ENCODE peak calls at places on chromosome 21, in four cellular contexts. One of them, this sample, is unnamed.

GRCh38 chr21:26041441-26042180 is 129.0 kb downstream of the APP start:
- DNase-seq in body of pancreas: no peak
- DNase-seq in H1: no peak
- DNase-seq in lower lobe of right lung: no peak
- DNase-seq in this sample: peak; percentile 76

GRCh38 chr21:28177008-28177603 is 815.6 kb downstream of the LTN1 start:
- DNase-seq in H1: no peak
- DNase-seq in body of pancreas: no peak
- DNase-seq in lower lobe of right lung: no peak
- DNase-seq in this sample: no peak

GRCh38 chr21:37220433-37220980 is 46.6 kb downstream of the VPS26C start:
- DNase-seq in H1: no peak
- DNase-seq in body of pancreas: peak; percentile 23
- DNase-seq in lower lobe of right lung: no peak
- DNase-seq in this sample: no peak

GRCh38 chr21:41952568-41953248 is 1.1 kb downstream of the C2CD2 start:
- DNase-seq in H1: no peak
- DNase-seq in lower lobe of right lung: no peak
- DNase-seq in body of pancreas: no peak
- DNase-seq in this sample: no peak

GRCh38 chr21:28492127-28492526 is 500.6 kb downstream of the LTN1 start:
- DNase-seq in lower lobe of right lung: no peak
- DNase-seq in H1: no peak
- DNase-seq in body of pancreas: no peak
- DNase-seq in this sample: no peak

GRCh38 chr21:15170614-15171013 is 105.8 kb upstream of the NRIP1 start:
- DNase-seq in H1: no peak
- DNase-seq in body of pancreas: no peak
- DNase-seq in lower lobe of right lung: no peak
- DNase-seq in this sample: no peak

GRCh38 chr21:36549470-36549869 is 69.5 kb upstream of the CLDN14 start:
- DNase-seq in H1: peak; percentile 41
- DNase-seq in lower lobe of right lung: no peak
- DNase-seq in body of pancreas: no peak
- DNase-seq in this sample: no peak

GRCh38 chr21:25501996-25502665 is 105.2 kb downstream of the MRPL39 start:
- DNase-seq in lower lobe of right lung: no peak
- DNase-seq in body of pancreas: peak; percentile 12
- DNase-seq in H1: no peak
- DNase-seq in this sample: no peak

GRCh38 chr21:38639782-38640750 is 141.8 kb upstream of the ERG start:
- DNase-seq in body of pancreas: no peak
- DNase-seq in H1: no peak
- DNase-seq in lower lobe of right lung: no peak
- DNase-seq in this sample: no peak

GRCh38 chr21:35014302-35015044 is 34.6 kb downstream of the RUNX1 start:
- DNase-seq in H1: no peak
- DNase-seq in lower lobe of right lung: no peak
- DNase-seq in body of pancreas: no peak
- DNase-seq in this sample: peak; percentile 39

GRCh38 chr21:35635261-35635660 is 425.1 kb downstream of the SETD4 start:
- DNase-seq in lower lobe of right lung: no peak
- DNase-seq in body of pancreas: no peak
- DNase-seq in H1: no peak
- DNase-seq in this sample: peak; percentile 67

GRCh38 chr21:14968029-14968428 is 96.8 kb downstream of the NRIP1 start:
- DNase-seq in H1: no peak
- DNase-seq in lower lobe of right lung: no peak
- DNase-seq in body of pancreas: no peak
- DNase-seq in this sample: peak; percentile 25

GRCh38 chr21:46603228-46603627 is 1.7 kb downstream of the S100B start:
- DNase-seq in lower lobe of right lung: no peak
- DNase-seq in H1: no peak
- DNase-seq in body of pancreas: no peak
- DNase-seq in this sample: no peak

GRCh38 chr21:39874759-39875158 is 7.5 kb downstream of the PCP4 start:
- DNase-seq in lower lobe of right lung: no peak
- DNase-seq in H1: no peak
- DNase-seq in body of pancreas: no peak
- DNase-seq in this sample: no peak

GRCh38 chr21:38597436-38597835 is 99.2 kb upstream of the ERG start:
- DNase-seq in body of pancreas: no peak
- DNase-seq in lower lobe of right lung: no peak
- DNase-seq in H1: no peak
- DNase-seq in this sample: peak; percentile 13

GRCh38 chr21:29299046-29299905 is 554 bp downstream of the BACH1 start:
- DNase-seq in body of pancreas: peak; percentile 66
- DNase-seq in H1: no peak
- DNase-seq in lower lobe of right lung: peak; percentile 81
- DNase-seq in this sample: peak; percentile 55

GRCh38 chr21:42395910-42396625 is at the start of gene TMPRSS3:
- DNase-seq in H1: no peak
- DNase-seq in lower lobe of right lung: peak; percentile 62
- DNase-seq in body of pancreas: peak; percentile 32
- DNase-seq in this sample: peak; percentile 85

GRCh38 chr21:42525228-42525604 is 11.6 kb downstream of the SLC37A1 start:
- DNase-seq in body of pancreas: no peak
- DNase-seq in lower lobe of right lung: no peak
- DNase-seq in H1: peak; percentile 58
- DNase-seq in this sample: no peak

GRCh38 chr21:37700641-37701202 is 215.5 kb downstream of the KCNJ6 start:
- DNase-seq in lower lobe of right lung: no peak
- DNase-seq in body of pancreas: peak; percentile 69
- DNase-seq in H1: peak; percentile 48
- DNase-seq in this sample: peak; percentile 88

GRCh38 chr21:37899141-37899540 is 17.1 kb downstream of the KCNJ6 start:
- DNase-seq in lower lobe of right lung: no peak
- DNase-seq in body of pancreas: no peak
- DNase-seq in H1: no peak
- DNase-seq in this sample: no peak

GRCh38 chr21:35020902-35021301 is 28.2 kb downstream of the RUNX1 start:
- DNase-seq in H1: no peak
- DNase-seq in lower lobe of right lung: no peak
- DNase-seq in body of pancreas: no peak
- DNase-seq in this sample: no peak

GRCh38 chr21:42083361-42083690 is 12.2 kb downstream of the UMODL1 start:
- DNase-seq in lower lobe of right lung: no peak
- DNase-seq in body of pancreas: no peak
- DNase-seq in H1: no peak
- DNase-seq in this sample: no peak

GRCh38 chr21:26918318-26919065 is 48.4 kb downstream of the ADAMTS5 start:
- DNase-seq in lower lobe of right lung: no peak
- DNase-seq in H1: no peak
- DNase-seq in body of pancreas: no peak
- DNase-seq in this sample: peak; percentile 13

GRCh38 chr21:25983745-25984144 is 186.8 kb downstream of the APP start:
- DNase-seq in lower lobe of right lung: no peak
- DNase-seq in body of pancreas: peak; percentile 36
- DNase-seq in H1: no peak
- DNase-seq in this sample: no peak

GRCh38 chr21:25298512-25299491 is 308.5 kb downstream of the MRPL39 start:
- DNase-seq in H1: no peak
- DNase-seq in lower lobe of right lung: no peak
- DNase-seq in body of pancreas: no peak
- DNase-seq in this sample: no peak

GRCh38 chr21:42471716-42472330 is 24.2 kb downstream of the RSPH1 start:
- DNase-seq in H1: no peak
- DNase-seq in lower lobe of right lung: no peak
- DNase-seq in body of pancreas: no peak
- DNase-seq in this sample: no peak

GRCh38 chr21:36703626-36704280 is 4.8 kb downstream of the SIM2 start:
- DNase-seq in lower lobe of right lung: no peak
- DNase-seq in H1: peak; percentile 55
- DNase-seq in body of pancreas: no peak
- DNase-seq in this sample: no peak

GRCh38 chr21:38716942-38717341 is 88.8 kb upstream of the ETS2 start:
- DNase-seq in lower lobe of right lung: no peak
- DNase-seq in H1: no peak
- DNase-seq in body of pancreas: no peak
- DNase-seq in this sample: peak; percentile 15

GRCh38 chr21:35266546-35266945 is 217.4 kb upstream of the RUNX1 start:
- DNase-seq in H1: no peak
- DNase-seq in body of pancreas: no peak
- DNase-seq in lower lobe of right lung: no peak
- DNase-seq in this sample: no peak

GRCh38 chr21:26409735-26410134 is 163.4 kb downstream of the CYYR1 start:
- DNase-seq in body of pancreas: no peak
- DNase-seq in lower lobe of right lung: no peak
- DNase-seq in H1: no peak
- DNase-seq in this sample: no peak

GRCh38 chr21:39022901-39023693 is 160.2 kb downstream of the PSMG1 start:
- DNase-seq in H1: no peak
- DNase-seq in body of pancreas: peak; percentile 67
- DNase-seq in lower lobe of right lung: peak; percentile 87
- DNase-seq in this sample: peak; percentile 33

GRCh38 chr21:29121759-29122158 is 8.7 kb upstream of the MAP3K7CL start:
- DNase-seq in body of pancreas: no peak
- DNase-seq in H1: no peak
- DNase-seq in lower lobe of right lung: no peak
- DNase-seq in this sample: no peak

GRCh38 chr21:42187976-42188653 is 30.8 kb upstream of the ABCG1 start:
- DNase-seq in body of pancreas: peak; percentile 67
- DNase-seq in lower lobe of right lung: peak; percentile 71
- DNase-seq in H1: no peak
- DNase-seq in this sample: no peak

GRCh38 chr21:41707231-41707988 is 59.4 kb downstream of the RIPK4 start:
- DNase-seq in lower lobe of right lung: no peak
- DNase-seq in H1: no peak
- DNase-seq in body of pancreas: peak; percentile 36
- DNase-seq in this sample: peak; percentile 79

GRCh38 chr21:37886726-37887309 is 29.4 kb downstream of the KCNJ6 start:
- DNase-seq in H1: no peak
- DNase-seq in body of pancreas: no peak
- DNase-seq in lower lobe of right lung: no peak
- DNase-seq in this sample: no peak

GRCh38 chr21:33751120-33751519 is 108.8 kb downstream of the ITSN1 start:
- DNase-seq in body of pancreas: no peak
- DNase-seq in lower lobe of right lung: no peak
- DNase-seq in H1: no peak
- DNase-seq in this sample: no peak
- TF ChIP-seq CTCF in body of pancreas: no peak
- TF ChIP-seq CTCF in lower lobe of right lung: no peak
- TF ChIP-seq CTCF in H1: no peak
- TF ChIP-seq CTCF in this sample: no peak

GRCh38 chr21:45386728-45387371 is 18.1 kb upstream of the COL18A1 start:
- DNase-seq in body of pancreas: peak; percentile 49
- DNase-seq in lower lobe of right lung: peak; percentile 44
- DNase-seq in H1: no peak
- DNase-seq in this sample: peak; percentile 51
- TF ChIP-seq CTCF in body of pancreas: peak; percentile 24
- TF ChIP-seq CTCF in lower lobe of right lung: no peak
- TF ChIP-seq CTCF in H1: no peak
- TF ChIP-seq CTCF in this sample: no peak

DNA sequence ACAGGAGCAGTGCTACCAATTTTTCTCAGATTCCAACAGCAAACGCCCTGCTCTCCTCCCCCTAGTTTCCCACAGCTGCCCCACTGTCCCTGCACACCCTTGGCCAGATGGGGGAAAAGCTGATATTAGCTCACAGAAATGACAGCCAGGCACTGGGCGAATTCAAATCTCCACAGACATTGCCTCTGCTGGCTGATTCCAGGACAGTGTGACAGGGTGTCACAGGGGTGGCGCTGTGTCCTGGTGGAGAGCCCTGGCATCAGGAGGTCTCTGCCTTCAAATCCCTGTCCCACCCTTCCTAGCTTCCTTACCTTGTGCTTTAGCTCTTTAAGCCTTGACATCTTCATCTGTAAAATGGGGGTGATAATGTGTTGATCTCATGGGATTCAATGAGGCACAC is 10.4 kb downstream of the OLIG1 start:
- DNase-seq in lower lobe of right lung: no peak
- DNase-seq in body of pancreas: no peak
- DNase-seq in H1: no peak
- DNase-seq in this sample: no peak
- TF ChIP-seq CTCF in lower lobe of right lung: no peak
- TF ChIP-seq CTCF in body of pancreas: no peak
- TF ChIP-seq CTCF in H1: no peak
- TF ChIP-seq CTCF in this sample: no peak

DNA sequence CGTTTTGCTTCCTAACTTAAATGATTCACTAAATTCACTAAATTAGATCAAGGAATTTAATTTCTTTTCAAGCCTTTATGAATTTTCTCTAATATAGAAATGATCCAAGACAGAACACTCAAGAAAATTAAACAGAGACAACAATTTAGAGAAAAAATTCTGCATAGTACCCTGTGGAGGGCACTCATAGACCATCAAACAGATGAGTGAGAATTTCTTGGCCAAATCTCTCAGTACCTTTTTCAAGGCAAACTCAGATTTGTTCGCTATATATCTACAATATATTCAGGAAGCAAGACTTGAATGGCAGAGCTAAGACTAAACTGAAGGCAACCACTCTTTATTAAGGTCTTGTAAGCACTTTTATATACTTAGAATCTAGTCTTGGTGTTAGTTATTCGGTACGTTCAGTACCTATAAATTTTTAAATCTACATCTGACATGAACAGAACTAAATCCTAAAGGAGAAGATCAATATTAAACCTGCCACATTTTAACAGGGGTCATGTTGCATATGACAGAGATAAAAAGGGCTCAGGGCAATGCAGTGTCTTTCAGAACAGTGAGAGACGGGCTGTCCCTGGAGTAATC is 118.7 kb upstream of the TMPRSS15 start:
- DNase-seq in lower lobe of right lung: no peak
- DNase-seq in body of pancreas: no peak
- DNase-seq in H1: no peak
- DNase-seq in this sample: peak; percentile 22
- TF ChIP-seq CTCF in lower lobe of right lung: no peak
- TF ChIP-seq CTCF in body of pancreas: no peak
- TF ChIP-seq CTCF in H1: no peak
- TF ChIP-seq CTCF in this sample: peak; percentile 55

GRCh38 chr21:45549670-45550463 is 7.6 kb upstream of the SLC19A1 start:
- DNase-seq in H1: no peak
- DNase-seq in body of pancreas: no peak
- DNase-seq in lower lobe of right lung: peak; percentile 60
- DNase-seq in this sample: no peak
- TF ChIP-seq CTCF in H1: peak; percentile 18
- TF ChIP-seq CTCF in body of pancreas: no peak
- TF ChIP-seq CTCF in lower lobe of right lung: no peak
- TF ChIP-seq CTCF in this sample: no peak

DNA sequence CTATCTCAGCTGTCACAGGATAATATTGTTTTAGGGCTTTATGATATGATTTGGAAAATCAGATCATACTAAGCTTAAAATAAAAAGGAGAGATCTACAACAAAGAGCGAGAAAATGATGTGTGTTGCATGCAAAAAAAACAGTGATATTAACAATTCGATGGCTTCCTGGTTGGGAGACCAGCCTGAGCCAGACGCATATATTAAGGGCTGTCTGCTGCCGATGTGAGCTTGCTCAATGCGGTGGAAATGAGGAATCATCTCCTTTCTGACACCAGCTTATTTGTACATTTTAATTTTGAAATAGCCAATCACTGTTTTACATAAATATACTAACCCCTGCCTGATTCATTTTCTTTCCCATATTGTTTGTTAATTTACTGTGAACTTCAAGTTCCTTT is 862.6 kb downstream of the USP25 start:
- DNase-seq in H1: no peak
- DNase-seq in body of pancreas: no peak
- DNase-seq in lower lobe of right lung: no peak
- DNase-seq in this sample: no peak
- TF ChIP-seq CTCF in H1: no peak
- TF ChIP-seq CTCF in body of pancreas: no peak
- TF ChIP-seq CTCF in lower lobe of right lung: no peak
- TF ChIP-seq CTCF in this sample: no peak